ENCODE peak calls at places on chromosome 7, in six cellular contexts. One of them, this sample, is unnamed.

GRCh38 chr7:81111781-81112540 is 193.1 kb upstream of the SEMA3C start:
- DNase-seq in GM10248: no peak
- DNase-seq in breast epithelium: no peak
- DNase-seq in ascending aorta: no peak
- DNase-seq in fibroblast of lung: peak; percentile 21
- DNase-seq in OCI-LY7: no peak
- DNase-seq in this sample: no peak

GRCh38 chr7:71594746-71595145 is 462.8 kb downstream of the GALNT17 start:
- DNase-seq in GM10248: no peak
- DNase-seq in breast epithelium: no peak
- DNase-seq in ascending aorta: no peak
- DNase-seq in fibroblast of lung: no peak
- DNase-seq in OCI-LY7: no peak
- DNase-seq in this sample: no peak

GRCh38 chr7:39083781-39084180 is 106.1 kb downstream of the POU6F2 start:
- DNase-seq in GM10248: no peak
- DNase-seq in breast epithelium: no peak
- DNase-seq in ascending aorta: no peak
- DNase-seq in fibroblast of lung: no peak
- DNase-seq in OCI-LY7: no peak
- DNase-seq in this sample: no peak

GRCh38 chr7:55964802-55965470 is 551 bp downstream of the NIPSNAP2 start:
- DNase-seq in GM10248: peak; percentile 87
- DNase-seq in breast epithelium: peak; percentile 64
- DNase-seq in ascending aorta: peak; percentile 86
- DNase-seq in fibroblast of lung: peak; percentile 68
- DNase-seq in OCI-LY7: peak; percentile 40
- DNase-seq in this sample: peak; percentile 49

GRCh38 chr7:29457565-29457971 is 106.1 kb upstream of the PRR15 start:
- DNase-seq in GM10248: no peak
- DNase-seq in breast epithelium: no peak
- DNase-seq in ascending aorta: no peak
- DNase-seq in fibroblast of lung: peak; percentile 45
- DNase-seq in OCI-LY7: no peak
- DNase-seq in this sample: no peak

GRCh38 chr7:55477781-55478374 is 94.4 kb downstream of the VOPP1 start:
- DNase-seq in GM10248: no peak
- DNase-seq in breast epithelium: no peak
- DNase-seq in ascending aorta: no peak
- DNase-seq in fibroblast of lung: peak; percentile 70
- DNase-seq in OCI-LY7: no peak
- DNase-seq in this sample: no peak

GRCh38 chr7:140402178-140402835 is 1.6 kb upstream of the RAB19 start:
- DNase-seq in GM10248: no peak
- DNase-seq in breast epithelium: no peak
- DNase-seq in ascending aorta: no peak
- DNase-seq in fibroblast of lung: peak; percentile 44
- DNase-seq in OCI-LY7: no peak
- DNase-seq in this sample: peak; percentile 74

GRCh38 chr7:29921404-29922010 is 68.1 kb downstream of the SCRN1 start:
- DNase-seq in GM10248: peak; percentile 60
- DNase-seq in breast epithelium: no peak
- DNase-seq in ascending aorta: no peak
- DNase-seq in fibroblast of lung: peak; percentile 68
- DNase-seq in OCI-LY7: peak; percentile 68
- DNase-seq in this sample: peak; percentile 75

GRCh38 chr7:113799896-113800295 is 118.9 kb downstream of the PPP1R3A start:
- DNase-seq in GM10248: peak; percentile 8
- DNase-seq in breast epithelium: no peak
- DNase-seq in ascending aorta: no peak
- DNase-seq in fibroblast of lung: no peak
- DNase-seq in OCI-LY7: no peak
- DNase-seq in this sample: no peak

GRCh38 chr7:23654508-23654907 is 25.5 kb upstream of the FAM221A start:
- DNase-seq in GM10248: no peak
- DNase-seq in breast epithelium: no peak
- DNase-seq in ascending aorta: no peak
- DNase-seq in fibroblast of lung: peak; percentile 37
- DNase-seq in OCI-LY7: peak; percentile 23
- DNase-seq in this sample: peak; percentile 25

GRCh38 chr7:108135446-108136190 is 5.5 kb upstream of the LAMB4 start:
- DNase-seq in GM10248: peak; percentile 45
- DNase-seq in breast epithelium: no peak
- DNase-seq in ascending aorta: no peak
- DNase-seq in fibroblast of lung: no peak
- DNase-seq in OCI-LY7: peak; percentile 7
- DNase-seq in this sample: no peak

GRCh38 chr7:42914009-42914725 is 2.3 kb upstream of the C7orf25 start:
- DNase-seq in GM10248: no peak
- DNase-seq in breast epithelium: no peak
- DNase-seq in ascending aorta: no peak
- DNase-seq in fibroblast of lung: peak; percentile 38
- DNase-seq in OCI-LY7: no peak
- DNase-seq in this sample: peak; percentile 73

GRCh38 chr7:107138696-107139420 is 29.9 kb upstream of the HBP1 start:
- DNase-seq in GM10248: no peak
- DNase-seq in breast epithelium: no peak
- DNase-seq in ascending aorta: no peak
- DNase-seq in fibroblast of lung: no peak
- DNase-seq in OCI-LY7: no peak
- DNase-seq in this sample: no peak

GRCh38 chr7:130988443-130988842 is 254.4 kb upstream of the KLF14 start:
- DNase-seq in GM10248: no peak
- DNase-seq in breast epithelium: no peak
- DNase-seq in ascending aorta: no peak
- DNase-seq in fibroblast of lung: no peak
- DNase-seq in OCI-LY7: no peak
- DNase-seq in this sample: no peak

GRCh38 chr7:99740573-99741437 is 5.8 kb upstream of the CYP3A7 start:
- DNase-seq in GM10248: no peak
- DNase-seq in breast epithelium: no peak
- DNase-seq in ascending aorta: no peak
- DNase-seq in fibroblast of lung: peak; percentile 83
- DNase-seq in OCI-LY7: no peak
- DNase-seq in this sample: peak; percentile 78

GRCh38 chr7:11951909-11952308 is 119.9 kb upstream of the THSD7A start:
- DNase-seq in GM10248: no peak
- DNase-seq in breast epithelium: no peak
- DNase-seq in ascending aorta: no peak
- DNase-seq in fibroblast of lung: no peak
- DNase-seq in OCI-LY7: no peak
- DNase-seq in this sample: peak; percentile 32

GRCh38 chr7:84425702-84426259 is 231.2 kb upstream of the SEMA3A start:
- DNase-seq in GM10248: no peak
- DNase-seq in breast epithelium: no peak
- DNase-seq in ascending aorta: no peak
- DNase-seq in fibroblast of lung: no peak
- DNase-seq in OCI-LY7: no peak
- DNase-seq in this sample: no peak

GRCh38 chr7:138556771-138557484 is 96.9 kb downstream of the TRIM24 start:
- DNase-seq in GM10248: no peak
- DNase-seq in breast epithelium: no peak
- DNase-seq in ascending aorta: no peak
- DNase-seq in fibroblast of lung: peak; percentile 13
- DNase-seq in OCI-LY7: peak; percentile 11
- DNase-seq in this sample: no peak

GRCh38 chr7:114889646-114890285 is 32.1 kb upstream of the MDFIC start:
- DNase-seq in GM10248: peak; percentile 20
- DNase-seq in breast epithelium: no peak
- DNase-seq in ascending aorta: no peak
- DNase-seq in fibroblast of lung: peak; percentile 96
- DNase-seq in OCI-LY7: no peak
- DNase-seq in this sample: peak; percentile 89

GRCh38 chr7:29806131-29806792 is at the start of gene WIPF3:
- DNase-seq in GM10248: peak; percentile 38
- DNase-seq in breast epithelium: no peak
- DNase-seq in ascending aorta: no peak
- DNase-seq in fibroblast of lung: no peak
- DNase-seq in OCI-LY7: no peak
- DNase-seq in this sample: peak; percentile 8

DNA sequence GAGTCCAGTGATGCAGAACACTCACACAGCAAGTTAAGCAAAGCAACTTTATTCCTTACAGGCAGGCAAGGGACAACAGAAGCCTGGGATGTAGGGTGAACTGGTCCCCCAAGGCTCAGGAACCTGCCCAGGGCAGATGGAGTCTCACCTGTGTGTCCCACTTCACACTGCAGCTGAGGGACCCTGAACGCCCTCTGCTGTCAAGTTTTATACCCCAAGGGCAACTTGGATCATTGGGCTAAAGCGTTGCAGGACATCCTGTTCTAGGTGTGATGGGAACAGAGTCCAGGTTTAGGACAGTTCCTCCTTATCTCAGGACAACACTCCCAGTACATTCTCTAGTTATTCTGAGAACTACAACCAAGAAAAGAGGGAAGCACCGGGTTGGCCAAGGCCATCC is 49.5 kb upstream of the ZNF746 start:
- DNase-seq in GM10248: no peak
- DNase-seq in breast epithelium: no peak
- DNase-seq in ascending aorta: no peak
- DNase-seq in fibroblast of lung: no peak
- DNase-seq in OCI-LY7: peak; percentile 11
- DNase-seq in this sample: no peak
- TF ChIP-seq CTCF in GM10248: no peak
- TF ChIP-seq CTCF in breast epithelium: no peak
- TF ChIP-seq CTCF in ascending aorta: no peak
- TF ChIP-seq CTCF in fibroblast of lung: no peak
- TF ChIP-seq CTCF in OCI-LY7: peak; percentile 67
- TF ChIP-seq CTCF in this sample: no peak

GRCh38 chr7:6420680-6421079 is 27.1 kb downstream of the DAGLB start:
- DNase-seq in GM10248: no peak
- DNase-seq in breast epithelium: no peak
- DNase-seq in ascending aorta: no peak
- DNase-seq in fibroblast of lung: no peak
- DNase-seq in OCI-LY7: no peak
- DNase-seq in this sample: no peak
- TF ChIP-seq CTCF in GM10248: no peak
- TF ChIP-seq CTCF in breast epithelium: no peak
- TF ChIP-seq CTCF in ascending aorta: no peak
- TF ChIP-seq CTCF in fibroblast of lung: no peak
- TF ChIP-seq CTCF in OCI-LY7: no peak
- TF ChIP-seq CTCF in this sample: no peak

DNA sequence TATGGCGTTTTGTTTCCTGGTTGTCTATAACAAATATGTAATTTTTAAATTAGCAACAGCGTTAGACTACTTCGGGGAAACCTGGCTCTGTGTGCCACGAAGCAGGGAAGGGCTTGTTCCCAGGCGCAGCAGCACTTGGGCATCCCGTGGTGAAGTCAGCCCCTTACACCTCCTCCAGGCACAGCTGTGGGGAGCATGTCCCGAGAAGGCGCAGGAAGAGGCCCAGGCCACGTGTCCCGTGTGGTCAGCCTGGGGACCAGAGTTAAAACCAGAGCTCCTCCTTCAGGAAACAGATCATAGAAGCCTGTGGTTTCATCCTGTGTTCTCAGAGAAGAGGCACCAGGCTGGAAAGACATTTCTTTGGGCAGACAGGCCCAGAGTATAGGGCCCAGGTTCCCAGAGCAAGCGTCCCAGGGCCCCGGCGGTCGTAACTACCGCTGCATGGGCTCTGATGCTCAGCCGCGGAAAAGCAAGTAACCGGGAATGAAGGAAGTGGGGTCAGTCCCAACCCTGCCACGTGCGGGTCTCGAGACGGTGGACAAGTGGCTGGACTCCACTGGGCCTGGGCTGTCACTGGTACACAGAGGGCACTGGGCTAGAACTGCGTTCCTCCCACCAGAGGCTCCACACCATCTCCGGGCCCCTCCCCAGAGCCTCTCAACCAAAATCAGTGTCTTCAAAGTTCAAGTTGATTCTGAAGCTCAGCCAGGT is 7.1 kb downstream of the NUDT1 start:
- DNase-seq in GM10248: peak; percentile 70
- DNase-seq in breast epithelium: no peak
- DNase-seq in ascending aorta: peak; percentile 78
- DNase-seq in fibroblast of lung: peak; percentile 93
- DNase-seq in OCI-LY7: no peak
- DNase-seq in this sample: peak; percentile 76
- TF ChIP-seq CTCF in GM10248: peak; percentile 14
- TF ChIP-seq CTCF in breast epithelium: no peak
- TF ChIP-seq CTCF in ascending aorta: no peak
- TF ChIP-seq CTCF in fibroblast of lung: no peak
- TF ChIP-seq CTCF in OCI-LY7: no peak
- TF ChIP-seq CTCF in this sample: no peak

GRCh38 chr7:124152859-124153692 is 120.2 kb upstream of the TMEM229A start:
- DNase-seq in GM10248: no peak
- DNase-seq in breast epithelium: no peak
- DNase-seq in ascending aorta: no peak
- DNase-seq in fibroblast of lung: peak; percentile 84
- DNase-seq in OCI-LY7: peak; percentile 9
- DNase-seq in this sample: peak; percentile 62
- TF ChIP-seq CTCF in GM10248: peak; percentile 26
- TF ChIP-seq CTCF in breast epithelium: no peak
- TF ChIP-seq CTCF in ascending aorta: no peak
- TF ChIP-seq CTCF in fibroblast of lung: peak; percentile 53
- TF ChIP-seq CTCF in OCI-LY7: peak; percentile 60
- TF ChIP-seq CTCF in this sample: peak; percentile 29